ENCODE peak calls at places on chromosomes 7 and 10, in eight cellular contexts. U is GF-D8; M is EH; F is GM20000; A is globus pallidus; H is HepG2; Z is Jurkat, Clone E6-1; X is HFFc6. C is an unnamed sample.

GRCh38 chr10:61992059-61992460 is 90.6 kb downstream of the ARID5B start:
- DNase-seq in U (no peak), M (peak), F (no peak), A (no peak), H (no peak), Z (no peak), X (no peak), C (no peak)

GRCh38 chr10:70528726-70529362 is 50.3 kb downstream of the PALD1 start:
- DNase-seq in U (no peak), M (peak), F (no peak), A (no peak), H (peak), Z (no peak), X (peak), C (no peak)

GRCh38 chr7:5417106-5418071 is 6.2 kb downstream of the TNRC18 start:
- DNase-seq in U (no peak), M (peak), F (peak), A (no peak), H (no peak), Z (no peak), X (peak), C (no peak)

GRCh38 chr7:50921114-50921513 is 138.4 kb upstream of the GRB10 start:
- DNase-seq in U (no peak), M (no peak), F (no peak), A (no peak), H (no peak), Z (no peak), X (no peak), C (no peak)

GRCh38 chr7:28329616-28330373 is 82.5 kb upstream of the CREB5 start:
- DNase-seq in U (peak), M (no peak), F (no peak), A (no peak), H (no peak), Z (peak), X (no peak), C (no peak)

GRCh38 chr10:93290661-93291354 is 191.3 kb downstream of the MYOF start:
- DNase-seq in U (no peak), M (no peak), F (no peak), A (no peak), H (no peak), Z (no peak), X (no peak), C (no peak)

GRCh38 chr10:115665549-115665948 is 572.4 kb downstream of the ATRNL1 start:
- DNase-seq in U (no peak), M (no peak), F (no peak), A (no peak), H (no peak), Z (no peak), X (no peak), C (no peak)

GRCh38 chr10:86693721-86694369 is 25.5 kb downstream of the LDB3 start:
- DNase-seq in U (no peak), M (peak), F (peak), A (no peak), H (peak), Z (peak), X (peak), C (peak)

GRCh38 chr10:6141296-6142151 is 52.7 kb downstream of the RBM17 start:
- DNase-seq in U (no peak), M (peak), F (peak), A (peak), H (no peak), Z (no peak), X (peak), C (no peak)

GRCh38 chr7:149181136-149181790 is 14.1 kb upstream of the ZNF282 start:
- DNase-seq in U (no peak), M (peak), F (no peak), A (no peak), H (no peak), Z (no peak), X (no peak), C (no peak)

GRCh38 chr10:104351067-104351681 is 2.5 kb upstream of the CFAP58 start:
- DNase-seq in U (peak), M (peak), F (no peak), A (no peak), H (no peak), Z (no peak), X (peak), C (no peak)

GRCh38 chr10:35041502-35041879 is 48.6 kb downstream of the CUL2 start:
- DNase-seq in U (no peak), M (no peak), F (no peak), A (no peak), H (no peak), Z (no peak), X (no peak), C (no peak)

GRCh38 chr7:147245274-147245673 is 1128.7 kb downstream of the CNTNAP2 start:
- DNase-seq in U (no peak), M (peak), F (peak), A (peak), H (peak), Z (peak), X (no peak), C (peak)

GRCh38 chr10:124004372-124004928 is 88.9 kb downstream of the CHST15 start:
- DNase-seq in U (no peak), M (no peak), F (no peak), A (no peak), H (peak), Z (peak), X (no peak), C (no peak)

GRCh38 chr10:15223174-15223573 is 54.7 kb upstream of the NMT2 start:
- DNase-seq in U (no peak), M (peak), F (no peak), A (no peak), H (no peak), Z (no peak), X (peak), C (no peak)

GRCh38 chr10:34528320-34528719 is 286.8 kb downstream of the PARD3 start:
- DNase-seq in U (no peak), M (peak), F (no peak), A (no peak), H (peak), Z (no peak), X (peak), C (no peak)